ENCODE peak calls at places on chromosomes 16 and 17, in six cellular contexts. D is stomach; B is SJCRH30; A is cardiac muscle cell; H is CD4-positive, alpha-beta memory T cell; K is BE2C. V is an unnamed sample. For H3K9me3, the result is how much of the 10 kb centered on the place peaks cover.

GRCh38 chr17:57006040-57006439 is 28.1 kb downstream of the SCPEP1 start:
- DNase-seq in D (no peak), B (no peak), A (no peak), H (no peak), K (no peak), V (no peak)

GRCh38 chr17:49646391-49647255 is 31.3 kb downstream of the SPOP start:
- DNase-seq in D (no peak), B (peak), A (no peak), H (no peak), K (no peak), V (no peak)

GRCh38 chr17:81126281-81127132 is 38.8 kb upstream of the PVALEF start:
- DNase-seq in D (no peak), B (peak), A (no peak), H (no peak), K (no peak), V (no peak)

GRCh38 chr17:78174870-78175642 is 6.7 kb downstream of the SYNGR2 start:
- DNase-seq in D (peak), B (no peak), A (no peak), H (no peak), K (no peak), V (no peak)

GRCh38 chr17:70168044-70168978 is 1.0 kb upstream of the KCNJ2 start:
- DNase-seq in D (peak), B (peak), A (peak), H (no peak), K (peak), V (no peak)

GRCh38 chr17:63491976-63492575 is 15.2 kb downstream of the ACE start:
- DNase-seq in D (no peak), B (no peak), A (no peak), H (no peak), K (no peak), V (no peak)

GRCh38 chr17:11488407-11488806 is 109.9 kb upstream of the DNAH9 start:
- DNase-seq in D (no peak), B (no peak), A (no peak), H (no peak), K (no peak), V (no peak)

GRCh38 chr16:14301150-14302030 is 230.3 kb downstream of the MRTFB start:
- DNase-seq in D (peak), B (peak), A (peak), H (no peak), K (no peak), V (no peak)

GRCh38 chr17:40818733-40819527 is 3.5 kb downstream of the KRT10 start:
- DNase-seq in D (peak), B (peak), A (peak), H (peak), K (peak), V (peak)

GRCh38 chr16:23847938-23848337 is 12.2 kb downstream of the PRKCB start:
- DNase-seq in D (no peak), B (no peak), A (no peak), H (peak), K (no peak), V (no peak)

GRCh38 chr17:50584749-50585148 is 24.2 kb downstream of the CACNA1G start:
- DNase-seq in D (no peak), B (no peak), A (no peak), H (no peak), K (no peak), V (no peak)

GRCh38 chr16:27449434-27450188 is 47.6 kb downstream of the IL21R start:
- DNase-seq in D (peak), B (no peak), A (no peak), H (peak), K (no peak), V (peak)

GRCh38 chr17:36728030-36728991 is 126.9 kb downstream of the MRM1 start:
- DNase-seq in D (no peak), B (no peak), A (no peak), H (no peak), K (peak), V (no peak)

GRCh38 chr16:1870365-1871082 is 1.4 kb downstream of the MEIOB start:
- DNase-seq in D (no peak), B (no peak), A (no peak), H (no peak), K (no peak), V (no peak)

GRCh38 chr16:89013111-89013510 is 36.1 kb upstream of the CBFA2T3 start:
- DNase-seq in D (no peak), B (no peak), A (no peak), H (no peak), K (no peak), V (no peak)

GRCh38 chr17:51036084-51036483 is 84.6 kb downstream of the SPAG9 start:
- DNase-seq in D (no peak), B (no peak), A (no peak), H (no peak), K (no peak), V (no peak)

GRCh38 chr17:21129023-21129681 is 2.4 kb downstream of the DHRS7B start:
- DNase-seq in D (no peak), B (peak), A (peak), H (no peak), K (peak), V (no peak)

GRCh38 chr16:50858376-50858775 is 116.5 kb downstream of the CYLD start:
- DNase-seq in D (no peak), B (no peak), A (no peak), H (no peak), K (no peak), V (no peak)

GRCh38 chr16:84306564-84306963 is 11.9 kb downstream of the WFDC1 start:
- DNase-seq in D (no peak), B (no peak), A (no peak), H (no peak), K (no peak), V (no peak)

GRCh38 chr17:41801374-41802062 is 10.2 kb downstream of the P3H4 start:
- DNase-seq in D (peak), B (peak), A (peak), H (peak), K (peak), V (peak)

GRCh38 chr17:35312346-35312745 is 61.1 kb downstream of the SLFN11 start:
- DNase-seq in D (no peak), B (no peak), A (no peak), H (no peak), K (no peak), V (no peak)

GRCh38 chr17:38550661-38551060 is 55.1 kb downstream of the SRCIN1 start:
- DNase-seq in D (peak), B (no peak), A (no peak), H (no peak), K (peak), V (no peak)

GRCh38 chr17:76154935-76155845 is 14.1 kb upstream of the FOXJ1 start:
- DNase-seq in D (no peak), B (no peak), A (no peak), H (no peak), K (no peak), V (no peak)

GRCh38 chr16:85583491-85584181 is 29.5 kb upstream of the GSE1 start:
- DNase-seq in D (no peak), B (no peak), A (no peak), H (no peak), K (peak), V (no peak)

GRCh38 chr17:76174072-76174471 is 33.0 kb upstream of the FOXJ1 start:
- DNase-seq in D (no peak), B (no peak), A (no peak), H (no peak), K (no peak), V (no peak)

GRCh38 chr17:56949595-56949994 is 11.3 kb downstream of the COIL start:
- DNase-seq in D (no peak), B (no peak), A (no peak), H (no peak), K (no peak), V (no peak)

GRCh38 chr16:85888405-85889331 is 10.3 kb upstream of the IRF8 start:
- DNase-seq in D (no peak), B (no peak), A (no peak), H (no peak), K (no peak), V (no peak)

GRCh38 chr17:18070861-18071340 is 16.8 kb upstream of the DRG2 start:
- DNase-seq in D (no peak), B (peak), A (peak), H (no peak), K (no peak), V (no peak)

GRCh38 chr17:78746263-78746948 is 35.7 kb downstream of the CYTH1 start:
- DNase-seq in D (no peak), B (no peak), A (no peak), H (no peak), K (no peak), V (no peak)

GRCh38 chr17:40952169-40952568 is 14.6 kb downstream of the KRT39 start:
- DNase-seq in D (no peak), B (peak), A (no peak), H (no peak), K (no peak), V (no peak)

GRCh38 chr16:73173396-73173795 is 125.5 kb upstream of the ZFHX3 start:
- DNase-seq in D (no peak), B (no peak), A (no peak), H (no peak), K (no peak), V (no peak)

GRCh38 chr16:19288872-19289799 is 3.6 kb downstream of the CLEC19A start:
- DNase-seq in D (no peak), B (peak), A (no peak), H (no peak), K (no peak), V (no peak)

GRCh38 chr17:62968445-62968923 is 2.4 kb downstream of the TANC2 start:
- DNase-seq in D (peak), B (peak), A (peak), H (peak), K (peak), V (peak)

GRCh38 chr17:77096570-77097214 is 44.1 kb upstream of the SEC14L1 start:
- DNase-seq in D (peak), B (peak), A (peak), H (peak), K (no peak), V (no peak)

GRCh38 chr16:66416136-66416535 is 11.0 kb upstream of the BEAN1 start:
- DNase-seq in D (no peak), B (no peak), A (no peak), H (no peak), K (no peak), V (no peak)

GRCh38 chr17:78127240-78127887 is 1.2 kb downstream of the TMC6 start:
- DNase-seq in D (peak), B (peak), A (peak), H (peak), K (no peak), V (peak)

GRCh38 chr16:14321542-14321941 is 250.4 kb downstream of the MRTFB start:
- DNase-seq in D (no peak), B (no peak), A (no peak), H (no peak), K (peak), V (no peak)

GRCh38 chr16:78388920-78389564 is 289.6 kb downstream of the WWOX start:
- DNase-seq in D (no peak), B (no peak), A (no peak), H (no peak), K (no peak), V (no peak)

GRCh38 chr16:35686595-35686994 is 2227.2 kb downstream of the TP53TG3F start:
- DNase-seq in D (no peak), B (no peak), A (no peak), H (no peak), K (no peak), V (no peak)

GRCh38 chr16:35689764-35690163 is 2230.4 kb downstream of the TP53TG3F start:
- DNase-seq in D (no peak), B (no peak), A (no peak), H (no peak), K (no peak), V (no peak)

GRCh38 chr16:35685085-35685484 is 2225.7 kb downstream of the TP53TG3F start:
- DNase-seq in D (no peak), B (no peak), A (no peak), H (no peak), K (no peak), V (no peak)

GRCh38 chr16:35687781-35688180 is 2228.4 kb downstream of the TP53TG3F start:
- DNase-seq in D (no peak), B (no peak), A (no peak), H (no peak), K (no peak), V (no peak)

DNA sequence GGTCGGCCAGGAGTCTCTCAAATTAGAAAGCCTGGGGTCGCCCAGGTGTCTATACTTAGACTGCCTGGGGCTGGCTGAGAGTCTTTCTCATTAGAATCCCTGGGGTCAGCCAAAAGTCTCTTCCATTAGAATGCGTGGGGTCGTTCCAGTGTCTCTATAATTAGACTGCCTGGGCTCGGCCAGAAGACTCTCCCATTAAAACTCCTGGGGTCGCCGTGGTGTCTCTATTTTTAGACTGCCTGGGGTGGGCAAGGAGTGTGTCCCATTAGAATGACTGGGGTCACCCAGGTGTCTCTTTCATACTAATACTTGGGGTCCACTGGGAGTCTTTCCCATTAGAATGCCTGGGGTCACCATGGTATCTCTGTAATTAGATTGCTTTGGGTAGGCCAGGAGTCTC is 2227.7 kb downstream of the TP53TG3F start:
- DNase-seq in D (no peak), B (no peak), A (no peak), H (no peak), K (no peak), V (no peak)
- H3K9me3 ChIP-seq in D (under half), B (under half), A (under half), H (under half), K (under half), V (under half)

GRCh38 chr16:31754998-31755615 is 118.5 kb upstream of the ZNF267 start:
- DNase-seq in D (no peak), B (no peak), A (no peak), H (no peak), K (no peak), V (no peak)
- H3K9me3 ChIP-seq in D (half or more), B (under half), A (under half), H (under half), K (under half), V (half or more)

GRCh38 chr16:71439531-71439930 is 2.3 kb downstream of the TLE7 start:
- DNase-seq in D (no peak), B (no peak), A (no peak), H (no peak), K (no peak), V (no peak)

GRCh38 chr16:71440669-71441347 is 1.0 kb downstream of the TLE7 start:
- DNase-seq in D (no peak), B (no peak), A (peak), H (no peak), K (no peak), V (no peak)

GRCh38 chr16:71441348-71441781 is 489 bp downstream of the TLE7 start:
- DNase-seq in D (no peak), B (no peak), A (no peak), H (peak), K (peak), V (no peak)

GRCh38 chr16:71442041-71442440 is at the start of gene TLE7:
- DNase-seq in D (no peak), B (no peak), A (no peak), H (no peak), K (no peak), V (no peak)

DNA sequence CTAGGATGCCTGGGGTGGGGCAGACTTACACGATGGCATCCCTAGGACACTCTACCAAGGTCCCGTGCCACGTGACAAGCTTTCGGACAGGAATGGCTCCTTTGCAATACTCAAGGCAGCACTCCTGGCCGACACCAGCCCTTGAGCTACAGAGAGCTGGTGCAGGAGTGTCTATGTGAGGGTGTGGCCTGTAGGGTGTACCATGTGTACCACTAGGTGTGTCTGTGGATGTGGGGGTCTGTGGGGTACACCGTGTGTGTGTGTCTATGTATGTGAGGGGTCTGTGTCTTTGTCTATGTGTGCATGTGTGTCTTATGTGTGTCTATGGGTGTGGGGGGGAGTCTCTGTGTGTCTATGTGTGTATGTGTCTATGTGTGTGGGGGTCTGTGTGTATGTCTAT is 1.9 kb upstream of the TLE7 start:
- DNase-seq in D (no peak), B (no peak), A (no peak), H (no peak), K (no peak), V (no peak)
- H3K9me3 ChIP-seq in D (under half), B (under half), A (under half), H (under half), K (under half), V (under half)

GRCh38 chr17:54727624-54728023 is 173.0 kb upstream of the TOM1L1 start:
- DNase-seq in D (no peak), B (no peak), A (no peak), H (no peak), K (no peak), V (no peak)
- H3K9me3 ChIP-seq in D (under half), B (under half), A (under half), H (under half), K (under half), V (under half)

DNA sequence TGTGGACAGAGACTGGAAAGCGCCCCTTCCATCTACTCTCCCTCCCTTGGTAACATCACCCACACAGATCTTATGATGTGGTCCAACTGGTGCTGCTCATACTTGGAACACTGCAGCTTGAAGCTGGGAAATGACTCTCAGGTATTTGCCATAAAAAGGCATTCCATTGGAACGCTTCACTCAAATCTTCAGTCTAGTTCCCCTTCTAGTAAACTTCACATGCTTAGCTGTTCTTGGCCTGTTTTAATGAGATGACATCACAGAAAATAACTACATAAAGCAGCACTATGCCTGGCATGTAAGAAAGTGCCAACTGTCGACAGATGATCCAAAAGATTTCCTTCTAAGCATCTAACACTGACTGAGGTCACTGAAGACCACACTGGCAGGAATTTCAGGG is 9.3 kb downstream of the ZNF263 start:
- DNase-seq in D (no peak), B (no peak), A (no peak), H (no peak), K (no peak), V (no peak)
- H3K9me3 ChIP-seq in D (half or more), B (under half), A (under half), H (under half), K (under half), V (under half)

GRCh38 chr16:3413730-3414379 is 12.8 kb downstream of the ZNF174 start:
- DNase-seq in D (no peak), B (peak), A (no peak), H (no peak), K (peak), V (no peak)

GRCh38 chr16:3408561-3409197 is 7.7 kb downstream of the ZNF174 start:
- DNase-seq in D (no peak), B (no peak), A (no peak), H (no peak), K (no peak), V (no peak)
- H3K9me3 ChIP-seq in D (under half), B (under half), A (under half), H (under half), K (under half), V (under half)

DNA sequence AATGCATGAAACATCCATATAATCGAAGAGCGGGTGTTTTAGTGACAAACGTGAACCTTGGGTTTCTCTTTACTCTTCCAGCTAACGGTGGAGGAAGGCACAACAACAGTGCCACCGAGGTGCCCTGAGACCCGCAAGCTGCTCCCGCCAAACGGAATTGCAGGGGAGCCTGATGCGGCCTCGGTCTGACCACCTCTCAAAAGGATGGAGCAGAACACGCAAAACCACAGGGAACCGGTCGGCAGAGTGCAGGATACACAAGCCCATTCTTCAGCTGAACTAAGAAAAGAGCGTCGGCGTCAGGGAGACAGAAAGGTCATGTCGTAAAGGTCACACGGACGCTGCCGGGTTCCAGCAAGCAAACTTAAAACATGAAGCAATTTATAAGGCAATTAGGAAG is 109.5 kb upstream of the ZNF750 start:
- DNase-seq in D (no peak), B (no peak), A (no peak), H (no peak), K (no peak), V (no peak)
- H3K9me3 ChIP-seq in D (under half), B (under half), A (under half), H (under half), K (under half), V (under half)

GRCh38 chr17:6775871-6776405 is at the start of gene FBXO39:
- DNase-seq in D (no peak), B (no peak), A (peak), H (no peak), K (no peak), V (no peak)
- H3K9me3 ChIP-seq in D (under half), B (under half), A (under half), H (under half), K (under half), V (under half)

DNA sequence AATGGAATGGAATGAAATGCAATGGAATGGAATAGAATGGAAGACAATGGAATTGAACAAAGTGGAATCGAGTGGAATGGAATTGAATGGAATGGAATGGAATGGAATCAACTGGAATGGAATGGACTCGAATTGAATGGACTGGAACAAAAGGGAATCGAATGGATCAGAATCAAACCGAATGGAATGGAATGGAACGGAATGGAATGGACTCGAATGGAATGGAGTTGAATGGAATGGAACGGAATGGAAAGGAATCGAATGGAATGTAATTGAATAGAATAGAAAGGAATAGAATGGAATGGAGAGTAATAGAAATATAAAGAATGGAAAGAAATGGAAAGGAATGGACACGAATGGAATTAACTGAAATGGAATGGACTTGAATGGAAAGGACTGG is 475.2 kb upstream of the WSB1 start:
- DNase-seq in D (no peak), B (peak), A (no peak), H (no peak), K (no peak), V (no peak)
- H3K9me3 ChIP-seq in D (under half), B (under half), A (under half), H (under half), K (under half), V (under half)

DNA sequence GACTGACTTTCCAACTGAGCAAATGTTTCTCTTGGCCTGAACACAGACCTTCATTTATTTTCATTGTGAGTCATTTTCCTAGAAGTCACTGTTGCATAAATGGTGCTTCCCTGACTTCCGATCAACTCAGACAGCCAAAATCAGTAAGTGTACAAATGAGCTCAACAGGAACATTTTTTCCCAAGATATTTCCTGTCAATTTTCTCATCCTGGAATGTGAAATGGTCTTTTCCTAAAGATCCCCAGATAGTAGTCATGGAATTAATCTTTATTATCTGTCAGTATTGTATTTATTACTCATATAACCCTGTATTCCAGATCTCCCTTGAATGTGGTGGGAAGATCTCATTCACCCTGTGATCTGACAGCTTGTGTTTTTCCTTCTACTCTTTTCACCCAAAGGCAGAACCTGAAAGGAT is 360.3 kb upstream of the KIF2B start:
- DNase-seq in D (no peak), B (no peak), A (no peak), H (no peak), K (no peak), V (no peak)
- H3K9me3 ChIP-seq in D (under half), B (under half), A (under half), H (under half), K (under half), V (under half)